ENCODE peak calls at places on chromosome 11, in nine cellular contexts. T is CD4-positive, alpha-beta T cell; N is stimulated activated CD8-positive, alpha-beta memory T cell treated with anti-CD3 and anti-CD28 coated beads, Interleukin-7, amount 100 ng/mL, for 1 hour; W is H9; C is fibroblast of the aortic adventitia; B is transverse colon; I is midbrain; J is cerebellum; O is IMR-90. X is an unnamed sample.

GRCh38 chr11:19953342-19953741 is 206.9 kb downstream of the DBX1 start:
- DNase-seq in O (peak; percentile 81), T (no peak), C (peak; percentile 71), I (no peak), J (no peak), B (no peak), W (peak; percentile 92), N (no peak), X (no peak)

GRCh38 chr11:19966927-19967326 is 193.3 kb downstream of the DBX1 start:
- DNase-seq in N (no peak), T (no peak), J (no peak), W (no peak), C (no peak), O (no peak), I (no peak), B (no peak), X (no peak)

GRCh38 chr11:66476173-66476840 is 3.9 kb upstream of the DPP3 start:
- DNase-seq in T (no peak), C (no peak), O (no peak), W (no peak), B (no peak), J (no peak), N (no peak), I (no peak), X (no peak)

GRCh38 chr11:103035656-103036434 is 56.1 kb downstream of the DCUN1D5 start:
- DNase-seq in T (no peak), C (peak; percentile 85), W (no peak), J (no peak), I (peak; percentile 35), B (no peak), N (no peak), O (peak; percentile 86), X (peak; percentile 62)

GRCh38 chr11:19290356-19290755 is 49.6 kb upstream of the E2F8 start:
- DNase-seq in I (no peak), C (no peak), W (no peak), J (no peak), O (no peak), N (no peak), B (no peak), T (no peak), X (no peak)

GRCh38 chr11:62144641-62145255 is 20.9 kb downstream of the INCENP start:
- DNase-seq in J (no peak), W (peak; percentile 17), T (no peak), C (no peak), N (no peak), I (no peak), B (no peak), O (no peak), X (peak; percentile 23)

GRCh38 chr11:76609736-76610370 is 60.7 kb downstream of the LRRC32 start:
- DNase-seq in B (no peak), W (no peak), J (peak; percentile 32), I (no peak), T (no peak), N (no peak), O (no peak), C (no peak), X (no peak)

GRCh38 chr11:112229746-112230433 is 3.7 kb downstream of the PTS start:
- DNase-seq in N (no peak), J (no peak), T (no peak), O (peak; percentile 86), W (no peak), C (peak; percentile 79), B (no peak), I (no peak), X (no peak)

GRCh38 chr11:28099715-28100114 is 8.2 kb downstream of the KIF18A start:
- DNase-seq in I (no peak), B (no peak), J (no peak), C (no peak), W (no peak), N (no peak), O (no peak), T (no peak), X (no peak)

GRCh38 chr11:22785251-22785650 is 44.4 kb downstream of the SVIP start:
- DNase-seq in W (no peak), C (peak; percentile 56), I (no peak), O (peak; percentile 57), B (no peak), N (no peak), J (no peak), T (no peak), X (no peak)

GRCh38 chr11:73907191-73907590 is 30.4 kb downstream of the PAAF1 start:
- DNase-seq in B (no peak), T (no peak), W (no peak), N (peak; percentile 0), C (peak; percentile 28), J (no peak), O (peak; percentile 55), I (no peak), X (peak; percentile 81)

GRCh38 chr11:99693941-99694492 is 673.3 kb downstream of the CNTN5 start:
- DNase-seq in B (no peak), O (peak; percentile 94), J (no peak), I (no peak), N (no peak), W (no peak), T (no peak), C (peak; percentile 25), X (no peak)

GRCh38 chr11:19209617-19210016 is 7.8 kb upstream of the CSRP3 start:
- DNase-seq in W (no peak), B (no peak), I (no peak), C (peak; percentile 41), T (no peak), O (no peak), N (no peak), J (no peak), X (no peak)

GRCh38 chr11:12827929-12828812 is 153.9 kb downstream of the TEAD1 start:
- DNase-seq in T (no peak), I (peak; percentile 76), W (peak; percentile 63), B (peak; percentile 57), O (peak; percentile 79), J (no peak), N (no peak), C (peak; percentile 85), X (peak; percentile 76)

GRCh38 chr11:20658135-20658534 is 11.3 kb upstream of the NELL1 start:
- DNase-seq in B (no peak), C (no peak), N (no peak), O (no peak), W (no peak), J (no peak), I (no peak), T (no peak), X (no peak)

GRCh38 chr11:69218271-69218682 is 62.5 kb downstream of the SMIM38 start:
- DNase-seq in C (no peak), N (no peak), T (no peak), W (peak; percentile 20), B (no peak), O (peak; percentile 15), I (no peak), J (no peak), X (peak; percentile 0)

GRCh38 chr11:124623861-124624525 is 1.3 kb downstream of the TBRG1 start:
- DNase-seq in O (peak; percentile 20), I (no peak), T (no peak), J (no peak), B (no peak), W (no peak), N (no peak), C (peak; percentile 50), X (no peak)

GRCh38 chr11:95134491-95134890 is 44.8 kb downstream of the ENDOD1 start:
- DNase-seq in N (no peak), W (no peak), J (no peak), I (peak; percentile 44), B (no peak), O (peak; percentile 51), C (peak; percentile 55), T (no peak), X (peak; percentile 70)

GRCh38 chr11:29293825-29294224 is 723.0 kb downstream of the KCNA4 start:
- DNase-seq in C (peak; percentile 70), J (no peak), W (no peak), O (peak; percentile 94), T (no peak), B (no peak), I (no peak), N (no peak), X (no peak)

GRCh38 chr11:112751312-112751711 is 209.9 kb upstream of the NCAM1 start:
- DNase-seq in N (no peak), I (no peak), B (no peak), J (peak; percentile 33), C (no peak), O (no peak), W (no peak), T (no peak), X (no peak)

GRCh38 chr11:73330569-73331093 is 22.6 kb downstream of the ARHGEF17 start:
- DNase-seq in I (no peak), B (no peak), J (no peak), N (no peak), C (peak; percentile 47), O (peak; percentile 61), W (no peak), T (no peak), X (no peak)